ENCODE peak calls at places on chromosomes 1 and 21, in six cellular contexts. P is Calu3, U is tibial nerve, I is memory B cell, W is activated gamma-delta T cell treated with Interleukin-2 at 50 U/mL for 16 hours, R is esophagus squamous epithelium. O is an unnamed sample.

GRCh38 chr1:5975133-5975880 is 16.9 kb downstream of the NPHP4 start:
- DNase-seq in P (peak), U (no peak), I (peak), W (no peak), R (no peak), O (peak)

GRCh38 chr1:170692866-170693575 is 29.1 kb downstream of the PRRX1 start:
- DNase-seq in P (no peak), U (no peak), I (no peak), W (no peak), R (no peak), O (no peak)

GRCh38 chr1:168585191-168585590 is 8.8 kb downstream of the XCL1 start:
- DNase-seq in P (no peak), U (no peak), I (no peak), W (no peak), R (no peak), O (no peak)

GRCh38 chr1:46202975-46203737 is at the start of gene LURAP1:
- DNase-seq in P (no peak), U (peak), I (peak), W (peak), R (no peak), O (no peak)

GRCh38 chr21:16073571-16073970 is 343.8 kb downstream of the USP25 start:
- DNase-seq in P (no peak), U (no peak), I (no peak), W (no peak), R (no peak), O (no peak)

GRCh38 chr1:28104866-28105467 is 16.6 kb upstream of the EYA3 start:
- DNase-seq in P (peak), U (no peak), I (no peak), W (no peak), R (no peak), O (peak)

GRCh38 chr1:173342766-173343165 is 134.4 kb upstream of the PRDX6 start:
- DNase-seq in P (no peak), U (no peak), I (no peak), W (no peak), R (no peak), O (no peak)

GRCh38 chr1:244099258-244099930 is 48.3 kb downstream of the ZBTB18 start:
- DNase-seq in P (no peak), U (no peak), I (no peak), W (no peak), R (no peak), O (no peak)

GRCh38 chr1:32702599-32703478 is at the start of gene SYNC:
- DNase-seq in P (peak), U (peak), I (no peak), W (no peak), R (no peak), O (peak)

GRCh38 chr1:153490272-153491051 is 30.0 kb upstream of the S100A7 start:
- DNase-seq in P (peak), U (peak), I (no peak), W (no peak), R (peak), O (peak)

GRCh38 chr1:84883286-84883685 is 9.7 kb downstream of the LPAR3 start:
- DNase-seq in P (peak), U (no peak), I (no peak), W (no peak), R (no peak), O (no peak)

GRCh38 chr1:20711285-20712209 is 6.3 kb downstream of the KIF17 start:
- DNase-seq in P (no peak), U (no peak), I (no peak), W (no peak), R (no peak), O (no peak)

GRCh38 chr1:228082975-228083870 is 715 bp downstream of the ARF1 start:
- DNase-seq in P (peak), U (peak), I (no peak), W (peak), R (no peak), O (peak)

GRCh38 chr1:156712626-156713025 is 7.2 kb upstream of the CRABP2 start:
- DNase-seq in P (no peak), U (no peak), I (no peak), W (no peak), R (no peak), O (no peak)

GRCh38 chr21:43196789-43197188 is 28.0 kb downstream of the CRYAA start:
- DNase-seq in P (peak), U (peak), I (no peak), W (no peak), R (no peak), O (peak)

GRCh38 chr1:60746278-60746761 is 336.0 kb upstream of the NFIA start:
- DNase-seq in P (no peak), U (no peak), I (no peak), W (no peak), R (no peak), O (no peak)